ENCODE peak calls at places on chromosomes 12 and 14, in seven cellular contexts. G, F, T, Y, U, R and B are unnamed samples.

GRCh38 chr12:70645494-70646317 is 8.5 kb upstream of the PTPRB start:
- DNase-seq in G (peak), F (peak), T (no peak), Y (peak), U (peak), R (peak), B (peak)

GRCh38 chr12:120060196-120060595 is 56.4 kb downstream of the RAB35 start:
- DNase-seq in G (no peak), F (no peak), T (no peak), Y (peak), U (no peak), R (no peak), B (no peak)

GRCh38 chr12:108046633-108047032 is 82.5 kb upstream of the WSCD2 start:
- DNase-seq in G (no peak), F (no peak), T (no peak), Y (no peak), U (no peak), R (no peak), B (no peak)

GRCh38 chr12:93408813-93409212 is 31.1 kb downstream of the NUDT4 start:
- DNase-seq in G (no peak), F (no peak), T (no peak), Y (no peak), U (no peak), R (no peak), B (no peak)

GRCh38 chr12:79547735-79548347 is 142.9 kb downstream of the PAWR start:
- DNase-seq in G (peak), F (peak), T (peak), Y (peak), U (peak), R (no peak), B (peak)

GRCh38 chr12:108633534-108634224 is at the start of gene SELPLG:
- DNase-seq in G (no peak), F (no peak), T (no peak), Y (no peak), U (no peak), R (no peak), B (no peak)

GRCh38 chr12:93913845-93914244 is 234.5 kb upstream of the PLXNC1 start:
- DNase-seq in G (peak), F (peak), T (no peak), Y (peak), U (peak), R (no peak), B (peak)

GRCh38 chr12:56991319-56991906 is 14.9 kb downstream of the ZBTB39 start:
- DNase-seq in G (no peak), F (no peak), T (no peak), Y (no peak), U (no peak), R (no peak), B (no peak)

GRCh38 chr14:75339059-75339458 is 60.4 kb downstream of the FOS start:
- DNase-seq in G (peak), F (peak), T (no peak), Y (peak), U (no peak), R (no peak), B (peak)

GRCh38 chr14:92625213-92625612 is 111.6 kb downstream of the RIN3 start:
- DNase-seq in G (peak), F (peak), T (no peak), Y (peak), U (peak), R (peak), B (peak)

GRCh38 chr12:3273409-3273853 is 196.3 kb downstream of the TSPAN9 start:
- DNase-seq in G (peak), F (no peak), T (no peak), Y (peak), U (peak), R (no peak), B (peak)

GRCh38 chr12:1592444-1593231 is 1.7 kb downstream of the FBXL14 start:
- DNase-seq in G (peak), F (no peak), T (peak), Y (peak), U (peak), R (no peak), B (peak)

GRCh38 chr14:94423465-94424056 is 29.0 kb downstream of the SERPINA11 start:
- DNase-seq in G (peak), F (no peak), T (peak), Y (peak), U (peak), R (no peak), B (peak)

GRCh38 chr14:76961631-76962302 is 66.7 kb downstream of the IRF2BPL start:
- DNase-seq in G (peak), F (peak), T (no peak), Y (peak), U (peak), R (peak), B (peak)

GRCh38 chr12:12091977-12092663 is 21.4 kb downstream of the BCL2L14 start:
- DNase-seq in G (peak), F (no peak), T (no peak), Y (no peak), U (no peak), R (no peak), B (peak)

GRCh38 chr14:22179190-22179589 is 409.8 kb downstream of the DAD1 start:
- DNase-seq in G (no peak), F (no peak), T (no peak), Y (no peak), U (no peak), R (no peak), B (no peak)

GRCh38 chr14:22180045-22180444 is 409.0 kb downstream of the DAD1 start:
- DNase-seq in G (no peak), F (no peak), T (no peak), Y (no peak), U (no peak), R (no peak), B (no peak)

GRCh38 chr14:22178330-22178981 is 410.6 kb downstream of the DAD1 start:
- DNase-seq in G (peak), F (no peak), T (no peak), Y (no peak), U (no peak), R (no peak), B (peak)

GRCh38 chr14:22176930-22177329 is 412.1 kb downstream of the DAD1 start:
- DNase-seq in G (no peak), F (no peak), T (no peak), Y (peak), U (no peak), R (no peak), B (no peak)

GRCh38 chr14:22177870-22178269 is 411.2 kb downstream of the DAD1 start:
- DNase-seq in G (peak), F (no peak), T (no peak), Y (no peak), U (peak), R (no peak), B (peak)
- H3K4me3 ChIP-seq in G (no peak), F (no peak), T (no peak), Y (no peak), U (no peak), R (no peak), B (no peak)

GRCh38 chr14:102139248-102140026 is at the start of gene WDR20:
- DNase-seq in G (peak), F (peak), T (peak), Y (peak), U (peak), R (peak), B (peak)
- TF ChIP-seq CTCF in G (no peak), F (no peak), T (peak), Y (no peak), U (no peak), R (no peak), B (no peak)

GRCh38 chr12:67647251-67647546 is 1.3 kb upstream of the DYRK2 start:
- DNase-seq in G (no peak), F (no peak), T (no peak), Y (no peak), U (no peak), R (no peak), B (peak)
- H3K4me3 ChIP-seq in G (no peak), F (no peak), T (peak), Y (no peak), U (no peak), R (no peak), B (no peak)

GRCh38 chr12:124774462-124775167 is 89.0 kb downstream of the SCARB1 start:
- DNase-seq in G (peak), F (peak), T (no peak), Y (peak), U (peak), R (no peak), B (peak)
- TF ChIP-seq CTCF in G (peak), F (no peak), T (no peak), Y (no peak), U (peak), R (peak), B (peak)

DNA sequence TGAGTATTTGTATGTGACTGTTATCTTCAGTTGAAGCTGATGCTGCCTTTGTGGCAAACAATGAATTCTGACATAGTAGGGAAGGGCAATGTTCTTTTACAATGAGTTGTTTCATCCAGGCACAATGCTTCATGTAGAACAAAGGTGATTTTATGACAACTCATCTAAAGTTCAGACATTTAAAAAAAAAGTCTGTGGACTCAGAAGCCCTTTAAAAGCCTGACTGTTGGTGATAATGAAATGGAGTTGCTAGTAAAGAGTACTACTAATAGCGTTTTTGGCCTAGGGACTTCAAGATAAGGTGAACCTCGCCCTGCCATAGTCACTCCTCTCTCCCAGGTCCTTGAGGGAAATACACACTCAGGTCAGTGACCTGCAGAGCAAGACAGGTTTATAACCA is 105.1 kb downstream of the AKAP6 start:
- DNase-seq in G (no peak), F (no peak), T (no peak), Y (no peak), U (no peak), R (no peak), B (no peak)
- H3K4me3 ChIP-seq in G (no peak), F (no peak), T (no peak), Y (no peak), U (no peak), R (no peak), B (no peak)

GRCh38 chr14:80992580-80992979 is 37.2 kb downstream of the TSHR start:
- DNase-seq in G (no peak), F (no peak), T (no peak), Y (no peak), U (no peak), R (no peak), B (no peak)

GRCh38 chr14:80988192-80988591 is 32.8 kb downstream of the TSHR start:
- DNase-seq in G (no peak), F (no peak), T (no peak), Y (no peak), U (no peak), R (no peak), B (no peak)

GRCh38 chr14:80982711-80983110 is 27.3 kb downstream of the TSHR start:
- DNase-seq in G (peak), F (no peak), T (no peak), Y (no peak), U (no peak), R (no peak), B (no peak)

GRCh38 chr14:80988742-80989429 is 33.5 kb downstream of the TSHR start:
- DNase-seq in G (peak), F (no peak), T (no peak), Y (peak), U (peak), R (no peak), B (no peak)

DNA sequence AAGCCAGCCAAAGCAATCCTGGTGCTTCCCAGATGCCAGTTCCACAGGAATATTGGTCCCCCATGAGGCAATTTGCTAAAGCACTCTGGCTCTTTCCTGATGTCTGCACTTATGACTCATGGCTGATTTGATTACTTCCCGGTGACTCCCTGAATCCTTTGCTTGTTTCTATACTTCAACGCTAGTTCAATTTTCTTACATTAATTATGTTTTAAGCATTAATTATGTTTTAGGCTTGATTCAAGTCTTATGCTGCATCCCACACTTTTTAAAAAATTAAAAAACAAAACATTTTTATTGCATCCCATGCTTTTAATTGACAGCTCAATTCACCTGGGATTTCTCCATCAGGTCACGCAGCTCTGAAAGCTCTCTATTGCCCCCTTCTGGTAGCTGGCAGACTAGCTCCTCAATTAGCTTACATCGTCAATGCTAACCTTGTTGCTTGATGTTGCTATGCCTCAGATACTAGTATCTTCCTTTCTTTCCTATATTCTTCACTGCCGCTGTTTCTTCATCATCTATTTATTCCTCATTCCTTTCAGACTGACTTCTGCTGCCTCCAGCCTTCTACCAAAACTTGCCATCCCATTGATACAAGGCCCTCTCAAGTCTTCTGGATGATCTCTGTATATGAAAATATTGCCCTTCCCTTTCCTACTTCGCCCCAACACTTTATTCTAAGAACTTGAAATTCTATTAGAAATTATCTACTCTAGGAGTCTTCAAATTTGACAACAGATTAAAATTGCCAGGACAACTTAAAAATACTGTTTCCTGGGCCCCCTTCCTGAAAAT is 32.0 kb downstream of the TSHR start:
- DNase-seq in G (peak), F (peak), T (peak), Y (peak), U (peak), R (peak), B (peak)
- TF ChIP-seq CTCF in G (peak), F (peak), T (peak), Y (peak), U (peak), R (peak), B (peak)

DNA sequence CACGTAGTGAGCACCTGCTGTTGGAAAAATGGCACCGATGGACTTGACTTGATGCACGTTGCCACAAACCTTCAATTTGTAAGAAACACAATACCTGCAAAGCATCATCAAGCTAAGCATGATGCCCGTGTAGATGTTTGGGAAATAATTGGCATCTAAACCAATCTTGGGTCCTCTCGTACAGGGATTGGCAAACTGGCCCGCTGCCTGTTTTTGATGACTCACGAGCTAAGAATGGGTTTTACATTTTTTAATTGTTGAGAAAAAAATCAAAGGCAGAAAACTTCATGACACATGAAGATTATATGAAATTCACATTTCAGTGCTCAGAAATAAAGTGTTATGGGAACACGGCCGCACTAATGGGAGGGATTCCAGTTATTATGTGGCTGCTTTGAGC is 10.9 kb downstream of the MTA1 start:
- DNase-seq in G (peak), F (no peak), T (no peak), Y (peak), U (peak), R (no peak), B (peak)
- H3K4me3 ChIP-seq in G (no peak), F (no peak), T (no peak), Y (no peak), U (no peak), R (no peak), B (no peak)

GRCh38 chr12:76881152-76881551 is 2.3 kb upstream of the CSRP2 start:
- DNase-seq in G (no peak), F (no peak), T (no peak), Y (no peak), U (no peak), R (no peak), B (no peak)

GRCh38 chr12:76878045-76878898 is 547 bp downstream of the CSRP2 start:
- DNase-seq in G (peak), F (no peak), T (peak), Y (peak), U (no peak), R (no peak), B (peak)

GRCh38 chr12:76879710-76880025 is 849 bp upstream of the CSRP2 start:
- DNase-seq in G (no peak), F (no peak), T (no peak), Y (no peak), U (peak), R (no peak), B (no peak)

GRCh38 chr12:76880156-76881023 is 1.6 kb upstream of the CSRP2 start:
- DNase-seq in G (peak), F (no peak), T (no peak), Y (peak), U (peak), R (no peak), B (peak)

GRCh38 chr12:76878899-76879709 is at the start of gene CSRP2:
- DNase-seq in G (peak), F (no peak), T (peak), Y (peak), U (peak), R (peak), B (peak)
- TF ChIP-seq CTCF in G (peak), F (peak), T (no peak), Y (no peak), U (peak), R (peak), B (peak)